ENCODE peak calls at places on chromosome 2, in ten cellular contexts. One of them, this sample, is unnamed.

GRCh38 chr2:237193436-237193835 is 107.7 kb downstream of the COPS8 start:
- DNase-seq in transverse colon: no peak
- DNase-seq in H4: no peak
- DNase-seq in COR-L47: no peak
- DNase-seq in activated T-cell treated with anti-CD3 and anti-CD28 coated beads for 1 hour: no peak
- DNase-seq in fibroblast of pulmonary artery: no peak
- DNase-seq in HepG2: no peak
- DNase-seq in cardiac fibroblast: no peak
- DNase-seq in NCI-H1092 treated with DMSO at 0.1 percent for 48 hours: no peak
- DNase-seq in myocyte: no peak
- DNase-seq in this sample: no peak

GRCh38 chr2:240305369-240305962 is 130.0 kb upstream of the GPC1 start:
- DNase-seq in fibroblast of pulmonary artery: no peak
- DNase-seq in HepG2: no peak
- DNase-seq in COR-L47: no peak
- DNase-seq in activated T-cell treated with anti-CD3 and anti-CD28 coated beads for 1 hour: no peak
- DNase-seq in NCI-H1092 treated with DMSO at 0.1 percent for 48 hours: no peak
- DNase-seq in transverse colon: no peak
- DNase-seq in cardiac fibroblast: no peak
- DNase-seq in myocyte: no peak
- DNase-seq in H4: no peak
- DNase-seq in this sample: no peak

GRCh38 chr2:114061566-114062098 is 171.7 kb downstream of the ACTR3 start:
- DNase-seq in H4: no peak
- DNase-seq in cardiac fibroblast: no peak
- DNase-seq in myocyte: no peak
- DNase-seq in COR-L47: no peak
- DNase-seq in activated T-cell treated with anti-CD3 and anti-CD28 coated beads for 1 hour: no peak
- DNase-seq in fibroblast of pulmonary artery: no peak
- DNase-seq in transverse colon: no peak
- DNase-seq in HepG2: no peak
- DNase-seq in NCI-H1092 treated with DMSO at 0.1 percent for 48 hours: no peak
- DNase-seq in this sample: no peak

GRCh38 chr2:200054681-200055468 is 99.5 kb downstream of the MAIP1 start:
- DNase-seq in COR-L47: peak
- DNase-seq in HepG2: peak
- DNase-seq in myocyte: no peak
- DNase-seq in activated T-cell treated with anti-CD3 and anti-CD28 coated beads for 1 hour: no peak
- DNase-seq in H4: peak
- DNase-seq in transverse colon: no peak
- DNase-seq in cardiac fibroblast: no peak
- DNase-seq in fibroblast of pulmonary artery: no peak
- DNase-seq in NCI-H1092 treated with DMSO at 0.1 percent for 48 hours: peak
- DNase-seq in this sample: no peak

GRCh38 chr2:233832414-233832813 is 21.9 kb downstream of the HJURP start:
- DNase-seq in myocyte: no peak
- DNase-seq in HepG2: no peak
- DNase-seq in transverse colon: no peak
- DNase-seq in cardiac fibroblast: peak
- DNase-seq in COR-L47: no peak
- DNase-seq in NCI-H1092 treated with DMSO at 0.1 percent for 48 hours: no peak
- DNase-seq in activated T-cell treated with anti-CD3 and anti-CD28 coated beads for 1 hour: no peak
- DNase-seq in fibroblast of pulmonary artery: peak
- DNase-seq in H4: no peak
- DNase-seq in this sample: peak

GRCh38 chr2:6103949-6104348 is 411.8 kb downstream of the SOX11 start:
- DNase-seq in fibroblast of pulmonary artery: no peak
- DNase-seq in H4: no peak
- DNase-seq in HepG2: no peak
- DNase-seq in transverse colon: no peak
- DNase-seq in NCI-H1092 treated with DMSO at 0.1 percent for 48 hours: peak
- DNase-seq in myocyte: no peak
- DNase-seq in cardiac fibroblast: no peak
- DNase-seq in activated T-cell treated with anti-CD3 and anti-CD28 coated beads for 1 hour: no peak
- DNase-seq in COR-L47: no peak
- DNase-seq in this sample: no peak

GRCh38 chr2:95359501-95359930 is 43.0 kb upstream of the FAHD2A start:
- DNase-seq in myocyte: no peak
- DNase-seq in activated T-cell treated with anti-CD3 and anti-CD28 coated beads for 1 hour: no peak
- DNase-seq in cardiac fibroblast: no peak
- DNase-seq in NCI-H1092 treated with DMSO at 0.1 percent for 48 hours: no peak
- DNase-seq in transverse colon: no peak
- DNase-seq in H4: no peak
- DNase-seq in fibroblast of pulmonary artery: no peak
- DNase-seq in COR-L47: no peak
- DNase-seq in HepG2: no peak
- DNase-seq in this sample: no peak

GRCh38 chr2:126700073-126700581 is 44.2 kb downstream of the GYPC start:
- DNase-seq in H4: no peak
- DNase-seq in cardiac fibroblast: peak
- DNase-seq in activated T-cell treated with anti-CD3 and anti-CD28 coated beads for 1 hour: no peak
- DNase-seq in NCI-H1092 treated with DMSO at 0.1 percent for 48 hours: no peak
- DNase-seq in transverse colon: no peak
- DNase-seq in COR-L47: peak
- DNase-seq in fibroblast of pulmonary artery: peak
- DNase-seq in HepG2: no peak
- DNase-seq in myocyte: no peak
- DNase-seq in this sample: no peak

GRCh38 chr2:181117176-181117925 is 136.9 kb downstream of the UBE2E3 start:
- DNase-seq in activated T-cell treated with anti-CD3 and anti-CD28 coated beads for 1 hour: no peak
- DNase-seq in NCI-H1092 treated with DMSO at 0.1 percent for 48 hours: peak
- DNase-seq in COR-L47: no peak
- DNase-seq in HepG2: no peak
- DNase-seq in fibroblast of pulmonary artery: no peak
- DNase-seq in cardiac fibroblast: no peak
- DNase-seq in transverse colon: no peak
- DNase-seq in H4: no peak
- DNase-seq in myocyte: peak
- DNase-seq in this sample: no peak

GRCh38 chr2:45009303-45009927 is at the start of gene SIX2:
- DNase-seq in transverse colon: peak
- DNase-seq in fibroblast of pulmonary artery: peak
- DNase-seq in cardiac fibroblast: peak
- DNase-seq in NCI-H1092 treated with DMSO at 0.1 percent for 48 hours: peak
- DNase-seq in COR-L47: peak
- DNase-seq in HepG2: peak
- DNase-seq in myocyte: peak
- DNase-seq in activated T-cell treated with anti-CD3 and anti-CD28 coated beads for 1 hour: no peak
- DNase-seq in H4: peak
- DNase-seq in this sample: peak

GRCh38 chr2:74841663-74842062 is 7.7 kb downstream of the HK2 start:
- DNase-seq in NCI-H1092 treated with DMSO at 0.1 percent for 48 hours: no peak
- DNase-seq in activated T-cell treated with anti-CD3 and anti-CD28 coated beads for 1 hour: no peak
- DNase-seq in COR-L47: no peak
- DNase-seq in fibroblast of pulmonary artery: no peak
- DNase-seq in transverse colon: no peak
- DNase-seq in H4: no peak
- DNase-seq in cardiac fibroblast: no peak
- DNase-seq in myocyte: no peak
- DNase-seq in HepG2: no peak
- DNase-seq in this sample: no peak

GRCh38 chr2:171726841-171727460 is 39.7 kb downstream of the DYNC1I2 start:
- DNase-seq in HepG2: no peak
- DNase-seq in transverse colon: no peak
- DNase-seq in H4: no peak
- DNase-seq in fibroblast of pulmonary artery: no peak
- DNase-seq in myocyte: peak
- DNase-seq in COR-L47: no peak
- DNase-seq in cardiac fibroblast: no peak
- DNase-seq in NCI-H1092 treated with DMSO at 0.1 percent for 48 hours: no peak
- DNase-seq in activated T-cell treated with anti-CD3 and anti-CD28 coated beads for 1 hour: no peak
- DNase-seq in this sample: no peak

GRCh38 chr2:226754821-226755536 is 44.6 kb downstream of the IRS1 start:
- DNase-seq in COR-L47: peak
- DNase-seq in myocyte: no peak
- DNase-seq in HepG2: no peak
- DNase-seq in activated T-cell treated with anti-CD3 and anti-CD28 coated beads for 1 hour: no peak
- DNase-seq in transverse colon: no peak
- DNase-seq in cardiac fibroblast: peak
- DNase-seq in H4: peak
- DNase-seq in fibroblast of pulmonary artery: peak
- DNase-seq in NCI-H1092 treated with DMSO at 0.1 percent for 48 hours: no peak
- DNase-seq in this sample: peak

GRCh38 chr2:240993446-240994160 is 4.8 kb upstream of the SNED1 start:
- DNase-seq in COR-L47: no peak
- DNase-seq in fibroblast of pulmonary artery: no peak
- DNase-seq in cardiac fibroblast: no peak
- DNase-seq in activated T-cell treated with anti-CD3 and anti-CD28 coated beads for 1 hour: no peak
- DNase-seq in H4: no peak
- DNase-seq in transverse colon: no peak
- DNase-seq in myocyte: no peak
- DNase-seq in HepG2: no peak
- DNase-seq in NCI-H1092 treated with DMSO at 0.1 percent for 48 hours: no peak
- DNase-seq in this sample: no peak

GRCh38 chr2:231364961-231365810 is 30.3 kb upstream of the B3GNT7 start:
- DNase-seq in fibroblast of pulmonary artery: peak
- DNase-seq in transverse colon: peak
- DNase-seq in cardiac fibroblast: peak
- DNase-seq in H4: peak
- DNase-seq in myocyte: no peak
- DNase-seq in activated T-cell treated with anti-CD3 and anti-CD28 coated beads for 1 hour: no peak
- DNase-seq in HepG2: peak
- DNase-seq in NCI-H1092 treated with DMSO at 0.1 percent for 48 hours: no peak
- DNase-seq in COR-L47: no peak
- DNase-seq in this sample: peak

GRCh38 chr2:145094353-145094752 is 574.4 kb upstream of the ZEB2 start:
- DNase-seq in cardiac fibroblast: peak
- DNase-seq in transverse colon: no peak
- DNase-seq in COR-L47: no peak
- DNase-seq in NCI-H1092 treated with DMSO at 0.1 percent for 48 hours: no peak
- DNase-seq in activated T-cell treated with anti-CD3 and anti-CD28 coated beads for 1 hour: no peak
- DNase-seq in H4: no peak
- DNase-seq in myocyte: peak
- DNase-seq in HepG2: no peak
- DNase-seq in fibroblast of pulmonary artery: peak
- DNase-seq in this sample: no peak

GRCh38 chr2:181742908-181743722 is 62.8 kb upstream of the NEUROD1 start:
- DNase-seq in HepG2: peak
- DNase-seq in NCI-H1092 treated with DMSO at 0.1 percent for 48 hours: peak
- DNase-seq in activated T-cell treated with anti-CD3 and anti-CD28 coated beads for 1 hour: no peak
- DNase-seq in H4: peak
- DNase-seq in cardiac fibroblast: peak
- DNase-seq in transverse colon: peak
- DNase-seq in myocyte: peak
- DNase-seq in COR-L47: peak
- DNase-seq in fibroblast of pulmonary artery: peak
- DNase-seq in this sample: peak